ENCODE peak calls at places on chromosomes 11 and 22, in ten cellular contexts. One of them, this sample, is unnamed.

GRCh38 chr11:64146036-64146943 is 19.6 kb downstream of the MACROD1 start:
- DNase-seq in choroid plexus epithelial cell: peak
- DNase-seq in globus pallidus: peak
- DNase-seq in activated naive CD4-positive, alpha-beta T cell: peak
- DNase-seq in central memory CD4-positive, alpha-beta T cell: peak
- DNase-seq in left colon: peak
- DNase-seq in K562: peak
- DNase-seq in iPS-NIHi11: peak
- DNase-seq in EL: peak
- DNase-seq in stimulated activated CD4-positive, alpha-beta T cell treated with anti-CD3 and anti-CD28 coated beads, Interleukin-15, amount 100 ng/mL, for 1 hour: peak
- DNase-seq in this sample: peak

GRCh38 chr22:25386538-25386884 is 167.1 kb downstream of the CRYBB2 start:
- DNase-seq in choroid plexus epithelial cell: no peak
- DNase-seq in globus pallidus: no peak
- DNase-seq in activated naive CD4-positive, alpha-beta T cell: no peak
- DNase-seq in central memory CD4-positive, alpha-beta T cell: no peak
- DNase-seq in left colon: no peak
- DNase-seq in K562: no peak
- DNase-seq in iPS-NIHi11: no peak
- DNase-seq in EL: no peak
- DNase-seq in stimulated activated CD4-positive, alpha-beta T cell treated with anti-CD3 and anti-CD28 coated beads, Interleukin-15, amount 100 ng/mL, for 1 hour: no peak
- DNase-seq in this sample: no peak

GRCh38 chr11:18775492-18776292 is 15.9 kb downstream of the PTPN5 start:
- DNase-seq in choroid plexus epithelial cell: peak
- DNase-seq in globus pallidus: no peak
- DNase-seq in activated naive CD4-positive, alpha-beta T cell: no peak
- DNase-seq in central memory CD4-positive, alpha-beta T cell: peak
- DNase-seq in left colon: peak
- DNase-seq in K562: peak
- DNase-seq in iPS-NIHi11: peak
- DNase-seq in EL: peak
- DNase-seq in stimulated activated CD4-positive, alpha-beta T cell treated with anti-CD3 and anti-CD28 coated beads, Interleukin-15, amount 100 ng/mL, for 1 hour: no peak
- DNase-seq in this sample: peak

GRCh38 chr11:75450826-75451783 is 18.1 kb upstream of the KLHL35 start:
- DNase-seq in choroid plexus epithelial cell: no peak
- DNase-seq in globus pallidus: no peak
- DNase-seq in activated naive CD4-positive, alpha-beta T cell: peak
- DNase-seq in central memory CD4-positive, alpha-beta T cell: no peak
- DNase-seq in left colon: no peak
- DNase-seq in K562: peak
- DNase-seq in iPS-NIHi11: peak
- DNase-seq in EL: no peak
- DNase-seq in stimulated activated CD4-positive, alpha-beta T cell treated with anti-CD3 and anti-CD28 coated beads, Interleukin-15, amount 100 ng/mL, for 1 hour: no peak
- DNase-seq in this sample: no peak

GRCh38 chr11:76783901-76784813 is 1.0 kb downstream of the TSKU start:
- DNase-seq in choroid plexus epithelial cell: peak
- DNase-seq in globus pallidus: no peak
- DNase-seq in activated naive CD4-positive, alpha-beta T cell: no peak
- DNase-seq in central memory CD4-positive, alpha-beta T cell: no peak
- DNase-seq in left colon: no peak
- DNase-seq in K562: peak
- DNase-seq in iPS-NIHi11: peak
- DNase-seq in EL: peak
- DNase-seq in stimulated activated CD4-positive, alpha-beta T cell treated with anti-CD3 and anti-CD28 coated beads, Interleukin-15, amount 100 ng/mL, for 1 hour: no peak
- DNase-seq in this sample: peak

GRCh38 chr11:112401036-112401769 is 140.5 kb upstream of the PLET1 start:
- DNase-seq in choroid plexus epithelial cell: no peak
- DNase-seq in globus pallidus: no peak
- DNase-seq in activated naive CD4-positive, alpha-beta T cell: no peak
- DNase-seq in central memory CD4-positive, alpha-beta T cell: no peak
- DNase-seq in left colon: no peak
- DNase-seq in K562: no peak
- DNase-seq in iPS-NIHi11: no peak
- DNase-seq in EL: peak
- DNase-seq in stimulated activated CD4-positive, alpha-beta T cell treated with anti-CD3 and anti-CD28 coated beads, Interleukin-15, amount 100 ng/mL, for 1 hour: no peak
- DNase-seq in this sample: no peak

GRCh38 chr11:1785749-1786261 is 22.1 kb upstream of the CTSD start:
- DNase-seq in choroid plexus epithelial cell: no peak
- DNase-seq in globus pallidus: no peak
- DNase-seq in activated naive CD4-positive, alpha-beta T cell: no peak
- DNase-seq in central memory CD4-positive, alpha-beta T cell: no peak
- DNase-seq in left colon: no peak
- DNase-seq in K562: no peak
- DNase-seq in iPS-NIHi11: no peak
- DNase-seq in EL: no peak
- DNase-seq in stimulated activated CD4-positive, alpha-beta T cell treated with anti-CD3 and anti-CD28 coated beads, Interleukin-15, amount 100 ng/mL, for 1 hour: no peak
- DNase-seq in this sample: no peak

GRCh38 chr11:8092587-8093424 is 11.8 kb downstream of the TUB start:
- DNase-seq in choroid plexus epithelial cell: peak
- DNase-seq in globus pallidus: peak
- DNase-seq in activated naive CD4-positive, alpha-beta T cell: no peak
- DNase-seq in central memory CD4-positive, alpha-beta T cell: no peak
- DNase-seq in left colon: peak
- DNase-seq in K562: peak
- DNase-seq in iPS-NIHi11: peak
- DNase-seq in EL: peak
- DNase-seq in stimulated activated CD4-positive, alpha-beta T cell treated with anti-CD3 and anti-CD28 coated beads, Interleukin-15, amount 100 ng/mL, for 1 hour: no peak
- DNase-seq in this sample: peak

GRCh38 chr11:79686703-79687419 is 246.0 kb upstream of the TENM4 start:
- DNase-seq in choroid plexus epithelial cell: no peak
- DNase-seq in globus pallidus: no peak
- DNase-seq in activated naive CD4-positive, alpha-beta T cell: no peak
- DNase-seq in central memory CD4-positive, alpha-beta T cell: no peak
- DNase-seq in left colon: no peak
- DNase-seq in K562: no peak
- DNase-seq in iPS-NIHi11: no peak
- DNase-seq in EL: no peak
- DNase-seq in stimulated activated CD4-positive, alpha-beta T cell treated with anti-CD3 and anti-CD28 coated beads, Interleukin-15, amount 100 ng/mL, for 1 hour: no peak
- DNase-seq in this sample: no peak

GRCh38 chr22:45891996-45892621 is 84.9 kb downstream of the WNT7B start:
- DNase-seq in choroid plexus epithelial cell: no peak
- DNase-seq in globus pallidus: no peak
- DNase-seq in activated naive CD4-positive, alpha-beta T cell: no peak
- DNase-seq in central memory CD4-positive, alpha-beta T cell: no peak
- DNase-seq in left colon: no peak
- DNase-seq in K562: no peak
- DNase-seq in iPS-NIHi11: no peak
- DNase-seq in EL: no peak
- DNase-seq in stimulated activated CD4-positive, alpha-beta T cell treated with anti-CD3 and anti-CD28 coated beads, Interleukin-15, amount 100 ng/mL, for 1 hour: no peak
- DNase-seq in this sample: no peak

GRCh38 chr11:72191961-72192381 is at the start of gene FOLR1:
- DNase-seq in choroid plexus epithelial cell: no peak
- DNase-seq in globus pallidus: no peak
- DNase-seq in activated naive CD4-positive, alpha-beta T cell: no peak
- DNase-seq in central memory CD4-positive, alpha-beta T cell: no peak
- DNase-seq in left colon: no peak
- DNase-seq in K562: peak
- DNase-seq in iPS-NIHi11: peak
- DNase-seq in EL: peak
- DNase-seq in stimulated activated CD4-positive, alpha-beta T cell treated with anti-CD3 and anti-CD28 coated beads, Interleukin-15, amount 100 ng/mL, for 1 hour: no peak
- DNase-seq in this sample: no peak

GRCh38 chr22:48579035-48579914 is 1248.4 kb downstream of the BRD1 start:
- DNase-seq in choroid plexus epithelial cell: no peak
- DNase-seq in globus pallidus: no peak
- DNase-seq in activated naive CD4-positive, alpha-beta T cell: no peak
- DNase-seq in central memory CD4-positive, alpha-beta T cell: no peak
- DNase-seq in left colon: no peak
- DNase-seq in K562: no peak
- DNase-seq in iPS-NIHi11: no peak
- DNase-seq in EL: no peak
- DNase-seq in stimulated activated CD4-positive, alpha-beta T cell treated with anti-CD3 and anti-CD28 coated beads, Interleukin-15, amount 100 ng/mL, for 1 hour: no peak
- DNase-seq in this sample: no peak

GRCh38 chr11:57641426-57641825 is 8.3 kb downstream of the YPEL4 start:
- DNase-seq in choroid plexus epithelial cell: peak
- DNase-seq in globus pallidus: no peak
- DNase-seq in activated naive CD4-positive, alpha-beta T cell: no peak
- DNase-seq in central memory CD4-positive, alpha-beta T cell: no peak
- DNase-seq in left colon: no peak
- DNase-seq in K562: peak
- DNase-seq in iPS-NIHi11: no peak
- DNase-seq in EL: peak
- DNase-seq in stimulated activated CD4-positive, alpha-beta T cell treated with anti-CD3 and anti-CD28 coated beads, Interleukin-15, amount 100 ng/mL, for 1 hour: no peak
- DNase-seq in this sample: no peak

GRCh38 chr11:92286718-92287117 is 62.1 kb downstream of the FAT3 start:
- DNase-seq in choroid plexus epithelial cell: no peak
- DNase-seq in globus pallidus: no peak
- DNase-seq in activated naive CD4-positive, alpha-beta T cell: no peak
- DNase-seq in central memory CD4-positive, alpha-beta T cell: no peak
- DNase-seq in left colon: no peak
- DNase-seq in K562: no peak
- DNase-seq in iPS-NIHi11: no peak
- DNase-seq in EL: no peak
- DNase-seq in stimulated activated CD4-positive, alpha-beta T cell treated with anti-CD3 and anti-CD28 coated beads, Interleukin-15, amount 100 ng/mL, for 1 hour: no peak
- DNase-seq in this sample: no peak

GRCh38 chr11:77069969-77070582 is 3.3 kb downstream of the CAPN5 start:
- DNase-seq in choroid plexus epithelial cell: no peak
- DNase-seq in globus pallidus: no peak
- DNase-seq in activated naive CD4-positive, alpha-beta T cell: no peak
- DNase-seq in central memory CD4-positive, alpha-beta T cell: no peak
- DNase-seq in left colon: peak
- DNase-seq in K562: no peak
- DNase-seq in iPS-NIHi11: no peak
- DNase-seq in EL: no peak
- DNase-seq in stimulated activated CD4-positive, alpha-beta T cell treated with anti-CD3 and anti-CD28 coated beads, Interleukin-15, amount 100 ng/mL, for 1 hour: no peak
- DNase-seq in this sample: peak

GRCh38 chr22:36027960-36028645 is 521 bp downstream of the RBFOX2 start:
- DNase-seq in choroid plexus epithelial cell: no peak
- DNase-seq in globus pallidus: peak
- DNase-seq in activated naive CD4-positive, alpha-beta T cell: peak
- DNase-seq in central memory CD4-positive, alpha-beta T cell: peak
- DNase-seq in left colon: peak
- DNase-seq in K562: no peak
- DNase-seq in iPS-NIHi11: peak
- DNase-seq in EL: no peak
- DNase-seq in stimulated activated CD4-positive, alpha-beta T cell treated with anti-CD3 and anti-CD28 coated beads, Interleukin-15, amount 100 ng/mL, for 1 hour: no peak
- DNase-seq in this sample: no peak

GRCh38 chr22:26579331-26579886 is 10.5 kb downstream of the TPST2 start:
- DNase-seq in choroid plexus epithelial cell: no peak
- DNase-seq in globus pallidus: no peak
- DNase-seq in activated naive CD4-positive, alpha-beta T cell: peak
- DNase-seq in central memory CD4-positive, alpha-beta T cell: peak
- DNase-seq in left colon: peak
- DNase-seq in K562: no peak
- DNase-seq in iPS-NIHi11: no peak
- DNase-seq in EL: no peak
- DNase-seq in stimulated activated CD4-positive, alpha-beta T cell treated with anti-CD3 and anti-CD28 coated beads, Interleukin-15, amount 100 ng/mL, for 1 hour: no peak
- DNase-seq in this sample: peak

GRCh38 chr11:79932612-79933011 is 491.8 kb upstream of the TENM4 start:
- DNase-seq in choroid plexus epithelial cell: no peak
- DNase-seq in globus pallidus: no peak
- DNase-seq in activated naive CD4-positive, alpha-beta T cell: no peak
- DNase-seq in central memory CD4-positive, alpha-beta T cell: no peak
- DNase-seq in left colon: no peak
- DNase-seq in K562: no peak
- DNase-seq in iPS-NIHi11: no peak
- DNase-seq in EL: no peak
- DNase-seq in stimulated activated CD4-positive, alpha-beta T cell treated with anti-CD3 and anti-CD28 coated beads, Interleukin-15, amount 100 ng/mL, for 1 hour: no peak
- DNase-seq in this sample: no peak

GRCh38 chr22:45891471-45891995 is 85.4 kb downstream of the WNT7B start:
- DNase-seq in choroid plexus epithelial cell: no peak
- DNase-seq in globus pallidus: no peak
- DNase-seq in activated naive CD4-positive, alpha-beta T cell: no peak
- DNase-seq in central memory CD4-positive, alpha-beta T cell: no peak
- DNase-seq in left colon: no peak
- DNase-seq in K562: no peak
- DNase-seq in iPS-NIHi11: no peak
- DNase-seq in EL: no peak
- DNase-seq in stimulated activated CD4-positive, alpha-beta T cell treated with anti-CD3 and anti-CD28 coated beads, Interleukin-15, amount 100 ng/mL, for 1 hour: no peak
- DNase-seq in this sample: no peak

GRCh38 chr11:12973529-12974181 is 35.5 kb upstream of the RASSF10 start:
- DNase-seq in choroid plexus epithelial cell: peak
- DNase-seq in globus pallidus: no peak
- DNase-seq in activated naive CD4-positive, alpha-beta T cell: no peak
- DNase-seq in central memory CD4-positive, alpha-beta T cell: no peak
- DNase-seq in left colon: no peak
- DNase-seq in K562: no peak
- DNase-seq in iPS-NIHi11: no peak
- DNase-seq in EL: no peak
- DNase-seq in stimulated activated CD4-positive, alpha-beta T cell treated with anti-CD3 and anti-CD28 coated beads, Interleukin-15, amount 100 ng/mL, for 1 hour: no peak
- DNase-seq in this sample: no peak

GRCh38 chr22:31084811-31085492 is 3.8 kb downstream of the SMTN start:
- DNase-seq in choroid plexus epithelial cell: peak
- DNase-seq in globus pallidus: peak
- DNase-seq in activated naive CD4-positive, alpha-beta T cell: peak
- DNase-seq in central memory CD4-positive, alpha-beta T cell: peak
- DNase-seq in left colon: peak
- DNase-seq in K562: peak
- DNase-seq in iPS-NIHi11: peak
- DNase-seq in EL: peak
- DNase-seq in stimulated activated CD4-positive, alpha-beta T cell treated with anti-CD3 and anti-CD28 coated beads, Interleukin-15, amount 100 ng/mL, for 1 hour: peak
- DNase-seq in this sample: peak

This sample was measured in stomach.